ENCODE peak calls at places on chromosomes 3 and 15, in five cellular contexts. C, E, U, V and W are unnamed samples.

GRCh38 chr15:77030928-77031375 is 36.0 kb downstream of the PSTPIP1 start:
- DNase-seq in C (no peak), E (no peak), U (no peak), V (no peak), W (no peak)

GRCh38 chr15:48537277-48538113 is 108.0 kb downstream of the FBN1 start:
- DNase-seq in C (no peak), E (no peak), U (no peak), V (no peak), W (no peak)

GRCh38 chr15:31494786-31495185 is 168.2 kb downstream of the KLF13 start:
- DNase-seq in C (no peak), E (no peak), U (no peak), V (no peak), W (no peak)

GRCh38 chr3:138234401-138235179 is 47.5 kb downstream of the ARMC8 start:
- DNase-seq in C (no peak), E (no peak), U (no peak), V (no peak), W (no peak)

GRCh38 chr15:72184165-72184811 is 13.3 kb downstream of the GRAMD2A start:
- DNase-seq in C (no peak), E (no peak), U (peak), V (no peak), W (no peak)

GRCh38 chr3:8607285-8608040 is 37.1 kb downstream of the SSUH2 start:
- DNase-seq in C (no peak), E (no peak), U (peak), V (peak), W (peak)

GRCh38 chr3:182465301-182466185 is 327.8 kb upstream of the ATP11B start:
- DNase-seq in C (no peak), E (no peak), U (no peak), V (no peak), W (no peak)

GRCh38 chr3:137845666-137846065 is 81.6 kb downstream of the SOX14 start:
- DNase-seq in C (no peak), E (no peak), U (no peak), V (no peak), W (no peak)

GRCh38 chr3:147393261-147393964 is 12.9 kb downstream of the ZIC4 start:
- DNase-seq in C (no peak), E (no peak), U (no peak), V (no peak), W (no peak)

GRCh38 chr3:147396709-147397046 is 9.7 kb downstream of the ZIC4 start:
- DNase-seq in C (no peak), E (no peak), U (no peak), V (no peak), W (no peak)

GRCh38 chr3:147395975-147396708 is 10.2 kb downstream of the ZIC4 start:
- DNase-seq in C (no peak), E (no peak), U (no peak), V (no peak), W (no peak)

GRCh38 chr3:147392083-147392916 is 14.0 kb downstream of the ZIC4 start:
- DNase-seq in C (no peak), E (no peak), U (no peak), V (no peak), W (no peak)

DNA sequence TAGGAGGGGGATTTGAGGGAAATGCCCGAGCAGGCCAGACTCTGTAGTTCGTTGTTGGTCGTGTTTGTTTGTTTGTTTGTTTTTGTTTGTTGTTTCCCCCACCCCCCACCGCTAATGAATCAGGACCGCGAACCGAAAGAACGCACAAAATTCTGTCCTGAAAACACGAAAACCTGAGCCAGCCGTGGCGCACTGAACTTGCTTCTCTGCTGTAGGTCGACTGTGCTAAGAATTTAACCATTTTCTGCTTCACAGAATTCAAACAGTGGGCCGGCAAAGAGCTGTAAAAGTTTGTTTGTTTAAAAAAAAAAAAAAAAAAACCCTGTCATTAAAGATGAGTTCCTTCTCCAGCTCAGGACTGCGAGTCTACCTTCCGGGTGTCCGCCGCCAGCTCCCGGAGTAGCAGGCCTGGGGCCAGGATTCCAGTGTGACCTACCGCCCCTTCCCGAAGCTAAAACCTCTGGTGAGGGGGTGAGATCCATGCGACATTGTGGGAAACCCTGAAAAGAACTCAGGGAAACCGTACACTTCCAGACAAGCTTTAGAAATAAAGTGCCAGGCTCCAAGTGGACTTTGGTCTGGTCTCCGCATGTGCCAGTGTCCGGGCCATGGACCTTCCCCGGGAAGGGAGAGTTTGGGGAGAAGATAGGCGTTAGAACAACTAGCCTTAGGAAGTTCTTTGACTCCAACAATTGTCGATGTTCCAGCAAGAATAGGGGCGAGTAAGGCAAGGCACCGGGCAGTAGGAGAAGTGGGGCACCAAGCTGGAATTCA is 12.0 kb downstream of the ZIC4 start:
- DNase-seq in C (no peak), E (no peak), U (no peak), V (no peak), W (no peak)
- TF ChIP-seq JUND in C (no peak), E (no peak), U (no peak), V (no peak), W (no peak)

GRCh38 chr15:45943255-45943654 is 308.4 kb downstream of the SQOR start:
- DNase-seq in C (no peak), E (no peak), U (no peak), V (no peak), W (no peak)
- TF ChIP-seq JUND in C (no peak), E (no peak), U (no peak), V (no peak), W (no peak)

DNA sequence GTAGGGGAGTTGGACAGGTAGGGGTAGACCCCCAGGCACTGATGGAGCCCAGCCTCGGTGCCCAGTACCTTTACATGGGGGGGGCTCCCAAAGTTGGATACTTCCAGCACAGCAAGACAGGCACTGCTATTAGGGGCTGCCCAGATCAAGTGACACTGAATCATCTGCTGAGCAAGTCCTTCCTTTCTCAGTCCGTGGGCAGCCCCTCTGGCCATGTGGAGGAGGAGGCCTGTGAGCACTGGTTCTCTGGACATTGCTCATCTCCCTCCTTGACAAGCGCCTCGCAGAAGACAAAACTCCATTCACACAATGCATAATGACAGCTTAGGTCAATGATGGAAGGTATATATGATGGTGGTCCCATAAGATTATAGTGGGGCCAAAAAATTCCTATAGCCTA is 35.7 kb downstream of the EEFSEC start:
- DNase-seq in C (no peak), E (no peak), U (no peak), V (no peak), W (no peak)
- TF ChIP-seq JUND in C (no peak), E (no peak), U (no peak), V (no peak), W (no peak)

DNA sequence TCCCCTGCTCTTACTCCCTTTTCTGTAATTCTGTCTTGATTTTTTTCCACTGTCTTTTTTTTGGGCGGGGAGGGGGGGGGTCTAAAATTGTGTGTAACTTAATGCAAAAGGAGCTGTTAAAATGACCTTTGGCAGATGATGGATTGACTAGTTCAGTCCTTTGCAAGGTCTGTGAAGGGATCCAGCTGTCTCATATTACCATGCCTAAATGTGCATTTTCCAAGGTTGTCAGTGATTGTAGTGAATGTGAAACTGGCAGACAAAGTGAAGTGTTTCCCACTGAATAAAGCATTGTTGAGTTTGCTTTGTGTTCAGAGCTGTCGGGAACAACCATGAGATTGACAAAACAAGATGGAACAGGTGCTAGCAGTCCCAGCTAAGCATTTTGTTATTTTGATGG is 110.1 kb upstream of the SKOR1 start:
- DNase-seq in C (no peak), E (no peak), U (no peak), V (no peak), W (no peak)
- TF ChIP-seq JUND in C (no peak), E (no peak), U (no peak), V (no peak), W (no peak)

DNA sequence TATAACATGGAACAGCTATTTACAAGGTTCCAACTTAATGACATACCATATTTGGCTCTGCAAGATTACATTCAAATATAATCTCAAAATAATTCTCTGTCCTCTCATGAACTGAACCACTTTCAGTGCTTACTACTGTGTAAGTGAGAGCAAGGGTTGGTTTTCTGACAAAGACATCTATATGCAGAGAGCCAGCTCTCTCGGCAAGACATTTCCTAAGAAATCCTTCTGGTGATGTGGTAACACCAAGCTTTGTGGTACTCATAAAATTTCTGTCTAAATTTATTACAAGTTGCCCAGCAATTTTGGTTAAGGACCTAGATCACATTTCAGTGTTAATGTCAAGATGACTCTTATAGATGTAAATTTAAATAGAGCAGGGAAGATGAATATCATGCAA is 184.9 kb downstream of the GAP43 start:
- DNase-seq in C (no peak), E (no peak), U (no peak), V (no peak), W (no peak)
- TF ChIP-seq JUND in C (no peak), E (no peak), U (no peak), V (no peak), W (no peak)